ENCODE peak calls at places on chromosomes 7 and 10, in six cellular contexts. X is K562, T is GM12878, U is HepG2, Q is H1, S is SK-N-SH. I is an unnamed sample.
A peak's percentile ranks its signal among the peaks of the same experiment; 100 is the strongest.

GRCh38 chr7:145169908-145170307 is 334.1 kb upstream of the TPK1 start:
- DNase-seq in X (no peak), T (no peak), U (no peak), Q (no peak), S (peak; percentile 4), I (no peak)

GRCh38 chr7:108329514-108329913 is 126.7 kb downstream of the NRCAM start:
- DNase-seq in X (no peak), T (no peak), U (no peak), Q (no peak), S (no peak), I (no peak)

GRCh38 chr7:100888529-100888987 is 957 bp downstream of the UFSP1 start:
- DNase-seq in X (no peak), T (no peak), U (no peak), Q (no peak), S (no peak), I (no peak)

GRCh38 chr7:1156782-1157535 is 3.0 kb downstream of the ZFAND2A start:
- DNase-seq in X (peak; percentile 22), T (no peak), U (peak; percentile 100), Q (no peak), S (no peak), I (peak; percentile 32)

GRCh38 chr7:102917436-102918353 is 4.9 kb downstream of the LRRC17 start:
- DNase-seq in X (no peak), T (no peak), U (no peak), Q (no peak), S (no peak), I (no peak)

GRCh38 chr10:84329094-84329611 is 764 bp downstream of the CCSER2 start:
- DNase-seq in X (peak; percentile 29), T (no peak), U (peak; percentile 47), Q (no peak), S (peak; percentile 40), I (no peak)

GRCh38 chr7:38086857-38087256 is 91.2 kb upstream of the STARD3NL start:
- DNase-seq in X (no peak), T (no peak), U (no peak), Q (no peak), S (no peak), I (no peak)

GRCh38 chr7:126924477-126924876 is 328.3 kb downstream of the GRM8 start:
- DNase-seq in X (no peak), T (no peak), U (no peak), Q (no peak), S (no peak), I (no peak)

GRCh38 chr10:76950354-76950753 is 687.3 kb downstream of the KCNMA1 start:
- DNase-seq in X (no peak), T (no peak), U (no peak), Q (no peak), S (no peak), I (no peak)

GRCh38 chr7:99392659-99393362 is 15.6 kb downstream of the PDAP1 start:
- DNase-seq in X (peak; percentile 79), T (no peak), U (no peak), Q (peak; percentile 61), S (peak; percentile 95), I (no peak)

GRCh38 chr7:99395616-99396327 is 12.6 kb downstream of the PDAP1 start:
- DNase-seq in X (no peak), T (no peak), U (no peak), Q (no peak), S (no peak), I (no peak)

GRCh38 chr7:99392046-99392445 is 16.4 kb downstream of the PDAP1 start:
- DNase-seq in X (no peak), T (no peak), U (no peak), Q (no peak), S (no peak), I (no peak)

GRCh38 chr7:99394188-99394502 is 14.3 kb downstream of the PDAP1 start:
- DNase-seq in X (no peak), T (no peak), U (no peak), Q (no peak), S (no peak), I (no peak)

GRCh38 chr7:99393363-99394187 is 14.8 kb downstream of the PDAP1 start:
- DNase-seq in X (no peak), T (no peak), U (no peak), Q (peak; percentile 73), S (peak; percentile 96), I (no peak)
- TF ChIP-seq GABPA in X (no peak), T (no peak), U (no peak), Q (no peak), S (no peak), I (no peak)

GRCh38 chr10:17850526-17850925 is 41.4 kb downstream of the MRC1 start:
- DNase-seq in X (no peak), T (no peak), U (no peak), Q (no peak), S (no peak), I (no peak)
- TF ChIP-seq GABPA in X (no peak), T (no peak), U (no peak), Q (no peak), S (no peak), I (no peak)

GRCh38 chr10:110724937-110725336 is 80.8 kb downstream of the RBM20 start:
- DNase-seq in X (no peak), T (no peak), U (peak; percentile 17), Q (no peak), S (no peak), I (no peak)

GRCh38 chr10:110723224-110723891 is 79.2 kb downstream of the RBM20 start:
- DNase-seq in X (no peak), T (no peak), U (no peak), Q (no peak), S (no peak), I (no peak)

GRCh38 chr10:110730345-110731055 is 86.4 kb downstream of the RBM20 start:
- DNase-seq in X (no peak), T (no peak), U (no peak), Q (no peak), S (no peak), I (no peak)

GRCh38 chr10:110724116-110724701 is 80.1 kb downstream of the RBM20 start:
- DNase-seq in X (no peak), T (no peak), U (no peak), Q (no peak), S (no peak), I (no peak)

DNA sequence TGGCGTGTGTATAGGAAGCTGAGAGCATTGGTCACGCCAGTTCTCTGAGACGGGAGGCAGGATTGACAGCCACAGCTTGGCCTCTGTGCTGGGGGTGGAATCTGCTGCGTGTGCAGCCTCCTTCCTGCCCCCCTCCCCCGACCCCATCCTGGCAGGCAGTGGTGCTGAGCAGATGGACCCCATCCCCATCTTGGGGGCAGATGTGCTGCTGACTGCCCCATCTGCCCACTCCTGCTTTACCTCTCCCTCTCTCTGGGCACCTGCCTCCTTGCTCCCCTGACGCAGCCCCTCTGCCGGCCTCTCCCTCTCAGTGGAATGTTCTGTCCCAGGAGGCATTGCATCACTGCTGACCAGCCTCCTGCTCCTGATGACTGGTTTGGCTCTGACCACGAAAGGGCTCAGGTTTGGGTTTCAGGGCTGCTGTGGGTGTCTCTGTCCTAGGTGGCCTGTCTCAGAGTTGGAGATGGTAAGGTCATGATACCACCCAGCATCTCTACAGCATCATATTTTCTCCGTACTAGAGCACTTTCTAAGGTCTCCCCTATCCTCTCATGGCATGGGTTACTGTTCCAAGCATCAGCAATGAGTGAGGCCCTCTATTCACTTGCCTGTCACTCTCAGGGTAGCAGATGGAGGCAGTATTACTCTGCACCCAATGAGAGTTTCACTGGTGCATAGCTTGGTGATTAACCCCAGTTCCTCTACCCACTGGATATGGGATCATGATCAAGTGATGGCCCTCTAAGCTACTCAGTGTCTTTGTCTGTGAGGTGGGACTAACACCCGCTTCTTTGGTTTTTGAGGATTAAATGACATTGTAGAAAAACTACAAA is 81.9 kb downstream of the RBM20 start:
- DNase-seq in X (no peak), T (no peak), U (no peak), Q (no peak), S (no peak), I (no peak)
- TF ChIP-seq GABPA in X (no peak), T (no peak), U (no peak), Q (no peak), S (no peak), I (no peak)

GRCh38 chr10:598415-599170 is 90.9 kb downstream of the DIP2C start:
- DNase-seq in X (no peak), T (no peak), U (no peak), Q (peak; percentile 43), S (no peak), I (no peak)
- TF ChIP-seq GABPA in X (no peak), T (no peak), U (no peak), Q (no peak), S (no peak), I (no peak)

DNA sequence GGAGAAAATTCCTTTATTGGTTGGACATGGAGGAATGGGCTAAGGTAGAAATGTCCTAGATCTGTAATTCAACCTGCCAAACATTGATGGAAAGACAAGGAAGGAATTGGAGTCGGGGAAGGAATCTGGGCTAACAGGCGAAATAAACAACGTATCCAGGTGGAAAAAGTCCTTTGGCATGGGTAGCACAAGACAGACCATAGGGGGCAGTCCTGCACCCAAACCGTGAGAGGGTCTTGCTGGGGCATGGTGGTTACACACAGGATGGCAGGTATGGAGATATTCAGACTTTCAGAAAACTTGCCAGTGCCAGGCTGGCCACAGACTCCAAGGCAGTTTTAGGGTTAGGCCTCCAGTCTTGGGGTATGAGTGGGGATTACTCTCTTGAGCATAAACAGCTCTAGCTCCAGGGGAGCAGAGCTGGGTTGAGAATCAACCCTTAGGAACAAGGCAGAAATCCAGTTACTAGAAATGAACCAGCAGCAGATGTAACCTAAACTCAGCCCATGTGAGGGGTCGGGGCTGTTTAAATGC is 188.6 kb upstream of the GDF10 start:
- DNase-seq in X (no peak), T (no peak), U (no peak), Q (no peak), S (no peak), I (no peak)
- TF ChIP-seq GABPA in X (no peak), T (no peak), U (no peak), Q (no peak), S (no peak), I (no peak)

I was measured in HL-60.